ENCODE peak calls at places on chromosomes 11 and 22, in four cellular contexts. One of them, this sample, is unnamed.
A peak's percentile ranks its signal among the peaks of the same experiment; 100 is the strongest.

GRCh38 chr11:78453140-78453935 is 35.7 kb upstream of the GAB2 start:
- DNase-seq in naive thymus-derived CD4-positive, alpha-beta T cell: no peak
- DNase-seq in endothelial cell of umbilical vein: no peak
- DNase-seq in prostate gland: no peak
- DNase-seq in this sample: no peak

GRCh38 chr22:44737414-44738346 is 14.7 kb upstream of the ARHGAP8 start:
- DNase-seq in naive thymus-derived CD4-positive, alpha-beta T cell: no peak
- DNase-seq in endothelial cell of umbilical vein: no peak
- DNase-seq in prostate gland: no peak
- DNase-seq in this sample: no peak

GRCh38 chr11:116186592-116186991 is 586.2 kb downstream of the BUD13 start:
- DNase-seq in naive thymus-derived CD4-positive, alpha-beta T cell: no peak
- DNase-seq in endothelial cell of umbilical vein: no peak
- DNase-seq in prostate gland: no peak
- DNase-seq in this sample: no peak

GRCh38 chr11:117511483-117511934 is 183.9 kb downstream of the CEP164 start:
- DNase-seq in naive thymus-derived CD4-positive, alpha-beta T cell: no peak
- DNase-seq in endothelial cell of umbilical vein: no peak
- DNase-seq in prostate gland: no peak
- DNase-seq in this sample: no peak

GRCh38 chr22:45683248-45683647 is 11.6 kb downstream of the ATXN10 start:
- DNase-seq in naive thymus-derived CD4-positive, alpha-beta T cell: no peak
- DNase-seq in endothelial cell of umbilical vein: no peak
- DNase-seq in prostate gland: no peak
- DNase-seq in this sample: no peak

GRCh38 chr11:69002101-69002742 is 10.8 kb downstream of the MRGPRF start:
- DNase-seq in naive thymus-derived CD4-positive, alpha-beta T cell: no peak
- DNase-seq in endothelial cell of umbilical vein: no peak
- DNase-seq in prostate gland: no peak
- DNase-seq in this sample: no peak

GRCh38 chr22:49727881-49728563 is 99.7 kb downstream of the BRD1 start:
- DNase-seq in naive thymus-derived CD4-positive, alpha-beta T cell: no peak
- DNase-seq in endothelial cell of umbilical vein: no peak
- DNase-seq in prostate gland: no peak
- DNase-seq in this sample: no peak

GRCh38 chr22:31626427-31627150 is 35.4 kb downstream of the PISD start:
- DNase-seq in naive thymus-derived CD4-positive, alpha-beta T cell: no peak
- DNase-seq in endothelial cell of umbilical vein: no peak
- DNase-seq in prostate gland: no peak
- DNase-seq in this sample: no peak

GRCh38 chr22:37504964-37505363 is 14.3 kb downstream of the CARD10 start:
- DNase-seq in naive thymus-derived CD4-positive, alpha-beta T cell: no peak
- DNase-seq in endothelial cell of umbilical vein: no peak
- DNase-seq in prostate gland: no peak
- DNase-seq in this sample: no peak

GRCh38 chr11:1654388-1655167 is 25.0 kb downstream of the KRTAP5-5 start:
- DNase-seq in naive thymus-derived CD4-positive, alpha-beta T cell: no peak
- DNase-seq in endothelial cell of umbilical vein: peak; percentile 47
- DNase-seq in prostate gland: no peak
- DNase-seq in this sample: no peak

GRCh38 chr11:69918938-69919650 is 99.9 kb upstream of the FGF3 start:
- DNase-seq in naive thymus-derived CD4-positive, alpha-beta T cell: peak; percentile 68
- DNase-seq in endothelial cell of umbilical vein: peak; percentile 41
- DNase-seq in prostate gland: peak; percentile 58
- DNase-seq in this sample: peak; percentile 90

GRCh38 chr11:14764899-14765527 is 121.4 kb downstream of the PDE3B start:
- DNase-seq in naive thymus-derived CD4-positive, alpha-beta T cell: no peak
- DNase-seq in endothelial cell of umbilical vein: peak; percentile 27
- DNase-seq in prostate gland: no peak
- DNase-seq in this sample: no peak

GRCh38 chr11:131637469-131638175 is 267.2 kb downstream of the NTM start:
- DNase-seq in naive thymus-derived CD4-positive, alpha-beta T cell: no peak
- DNase-seq in endothelial cell of umbilical vein: no peak
- DNase-seq in prostate gland: no peak
- DNase-seq in this sample: no peak

GRCh38 chr11:57321388-57321995 is 3.3 kb downstream of the TNKS1BP1 start:
- DNase-seq in naive thymus-derived CD4-positive, alpha-beta T cell: no peak
- DNase-seq in endothelial cell of umbilical vein: no peak
- DNase-seq in prostate gland: peak; percentile 40
- DNase-seq in this sample: no peak

GRCh38 chr11:57323503-57324153 is 1.1 kb downstream of the TNKS1BP1 start:
- DNase-seq in naive thymus-derived CD4-positive, alpha-beta T cell: no peak
- DNase-seq in endothelial cell of umbilical vein: peak; percentile 8
- DNase-seq in prostate gland: no peak
- DNase-seq in this sample: no peak

GRCh38 chr11:57324154-57324885 is 432 bp downstream of the TNKS1BP1 start:
- DNase-seq in naive thymus-derived CD4-positive, alpha-beta T cell: no peak
- DNase-seq in endothelial cell of umbilical vein: peak; percentile 51
- DNase-seq in prostate gland: peak; percentile 40
- DNase-seq in this sample: peak; percentile 58

GRCh38 chr11:57321996-57322880 is 2.5 kb downstream of the TNKS1BP1 start:
- DNase-seq in naive thymus-derived CD4-positive, alpha-beta T cell: no peak
- DNase-seq in endothelial cell of umbilical vein: peak; percentile 84
- DNase-seq in prostate gland: peak; percentile 94
- DNase-seq in this sample: peak; percentile 68

GRCh38 chr11:57322881-57323467 is 1.8 kb downstream of the TNKS1BP1 start:
- DNase-seq in naive thymus-derived CD4-positive, alpha-beta T cell: no peak
- DNase-seq in endothelial cell of umbilical vein: no peak
- DNase-seq in prostate gland: no peak
- DNase-seq in this sample: no peak
- H3K4me3 ChIP-seq in naive thymus-derived CD4-positive, alpha-beta T cell: no peak overlapping the region
- H3K4me3 ChIP-seq in endothelial cell of umbilical vein: peak overlapping the region; percentile 63
- H3K4me3 ChIP-seq in prostate gland: peak overlapping the region; percentile 94
- H3K4me3 ChIP-seq in this sample: peak overlapping the region; percentile 73

DNA sequence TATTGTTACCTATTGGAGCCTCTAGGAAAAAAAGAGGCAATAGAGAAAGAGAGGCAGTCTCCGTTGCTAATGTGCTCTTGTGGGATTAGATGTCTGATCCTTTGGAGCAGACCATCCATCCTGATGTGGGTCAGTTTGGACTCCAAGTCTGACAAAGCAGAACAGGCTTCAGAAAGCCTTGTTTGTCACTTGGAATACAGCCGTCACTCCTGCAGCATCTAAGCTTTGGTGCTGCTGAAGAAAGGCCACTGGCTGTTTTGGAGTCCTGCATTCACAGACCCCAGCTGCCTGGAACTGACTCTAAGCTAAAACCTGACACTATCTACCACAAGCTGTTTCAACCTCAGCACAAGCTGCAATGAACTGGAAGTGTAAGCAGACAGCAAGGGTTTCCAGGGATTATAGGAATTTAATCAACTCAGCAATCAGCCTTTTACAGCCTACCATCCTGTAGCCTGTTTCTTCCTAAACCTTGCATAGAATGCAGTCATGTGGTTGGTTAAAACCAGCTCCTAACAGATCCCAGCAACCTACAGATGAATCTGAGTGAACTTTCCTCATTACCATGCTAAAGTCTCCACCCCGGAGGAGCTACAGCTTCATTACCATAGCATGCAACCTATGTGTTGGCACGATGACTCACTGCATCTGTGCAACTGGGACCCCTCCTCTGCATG is 3.7 kb upstream of the PLAAT4 start:
- DNase-seq in naive thymus-derived CD4-positive, alpha-beta T cell: no peak
- DNase-seq in endothelial cell of umbilical vein: no peak
- DNase-seq in prostate gland: no peak
- DNase-seq in this sample: no peak
- H3K4me3 ChIP-seq in naive thymus-derived CD4-positive, alpha-beta T cell: no peak overlapping the region
- H3K4me3 ChIP-seq in endothelial cell of umbilical vein: no peak overlapping the region
- H3K4me3 ChIP-seq in prostate gland: no peak overlapping the region
- H3K4me3 ChIP-seq in this sample: no peak overlapping the region

DNA sequence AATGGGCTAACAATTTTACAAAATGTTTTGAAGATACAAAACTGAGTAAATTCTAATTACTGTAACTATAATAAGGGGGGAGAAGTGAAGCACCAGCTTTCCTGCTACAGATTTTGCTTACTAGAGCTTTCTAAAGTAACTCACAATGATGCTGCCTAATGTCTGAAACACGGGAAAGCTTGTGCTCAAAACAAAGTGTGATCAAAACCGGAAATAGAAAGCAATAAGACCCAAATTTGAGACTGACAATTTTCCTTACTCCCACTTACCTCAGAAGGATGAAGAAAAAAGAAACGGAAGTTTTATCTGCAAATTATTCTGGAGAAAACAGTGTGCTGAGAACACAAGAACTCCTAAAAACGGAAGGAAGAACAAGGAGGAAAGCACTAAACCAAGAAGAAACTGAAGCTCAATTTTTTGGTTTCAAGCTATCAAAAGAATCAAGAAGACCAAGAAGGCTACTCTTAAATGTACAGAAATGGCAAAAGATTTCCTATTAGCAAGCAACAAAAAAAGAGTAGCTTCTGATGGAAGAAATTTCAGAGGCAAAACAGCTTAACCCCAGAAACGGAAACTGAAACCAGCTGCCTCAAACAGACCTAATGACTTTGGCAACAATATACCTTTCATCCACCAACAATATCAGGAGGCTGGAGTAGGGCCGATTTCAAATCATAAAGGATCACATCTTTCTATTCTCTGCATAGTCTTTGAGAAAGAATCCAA is 33.4 kb downstream of the AMBRA1 start:
- DNase-seq in naive thymus-derived CD4-positive, alpha-beta T cell: no peak
- DNase-seq in endothelial cell of umbilical vein: peak; percentile 65
- DNase-seq in prostate gland: peak; percentile 22
- DNase-seq in this sample: no peak
- H3K4me3 ChIP-seq in naive thymus-derived CD4-positive, alpha-beta T cell: peak overlapping the region; percentile 57
- H3K4me3 ChIP-seq in endothelial cell of umbilical vein: peak overlapping the region; percentile 61
- H3K4me3 ChIP-seq in prostate gland: peak overlapping the region; percentile 12
- H3K4me3 ChIP-seq in this sample: no peak overlapping the region

DNA sequence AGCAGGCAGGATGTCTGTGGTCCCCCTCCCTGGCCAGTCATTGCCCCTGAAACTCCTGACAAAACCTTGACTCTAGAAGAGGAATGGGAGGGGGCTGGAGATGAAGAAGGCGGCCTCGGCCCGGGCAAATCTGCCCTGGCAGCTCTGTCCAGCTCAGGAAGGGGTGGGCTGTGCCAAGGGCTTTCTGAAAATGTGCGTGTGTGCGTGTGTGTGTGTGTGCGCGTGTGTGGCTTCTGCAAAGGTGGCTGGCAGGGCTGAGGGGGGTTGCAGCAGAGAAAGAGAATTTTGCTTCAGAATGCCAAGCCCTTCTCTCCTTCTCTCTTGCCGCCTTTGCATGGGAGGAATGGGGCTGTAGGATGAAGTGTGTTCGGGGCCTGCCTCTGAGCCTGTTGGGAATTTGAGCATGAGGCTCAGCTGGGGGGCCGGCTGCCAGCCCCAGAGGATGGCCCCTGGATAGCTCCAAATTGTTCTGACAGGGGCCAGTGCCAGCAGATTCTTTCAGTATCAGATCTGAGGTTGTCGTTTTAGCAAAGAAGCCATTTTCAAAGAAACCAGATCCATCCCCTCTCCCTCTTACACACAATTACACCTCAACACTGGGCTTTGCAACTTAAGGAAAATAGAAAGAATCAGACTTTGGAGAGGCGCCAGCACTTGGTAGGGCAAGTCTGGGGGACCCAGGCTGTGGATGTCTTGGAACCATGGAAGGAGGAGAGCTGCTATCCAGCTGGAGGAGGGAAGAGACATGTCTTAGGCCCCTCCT is 3.5 kb downstream of the TIMP3 start:
- DNase-seq in naive thymus-derived CD4-positive, alpha-beta T cell: no peak
- DNase-seq in endothelial cell of umbilical vein: no peak
- DNase-seq in prostate gland: no peak
- DNase-seq in this sample: no peak
- H3K4me3 ChIP-seq in naive thymus-derived CD4-positive, alpha-beta T cell: no peak overlapping the region
- H3K4me3 ChIP-seq in endothelial cell of umbilical vein: no peak overlapping the region
- H3K4me3 ChIP-seq in prostate gland: peak overlapping the region; percentile 56
- H3K4me3 ChIP-seq in this sample: no peak overlapping the region

DNA sequence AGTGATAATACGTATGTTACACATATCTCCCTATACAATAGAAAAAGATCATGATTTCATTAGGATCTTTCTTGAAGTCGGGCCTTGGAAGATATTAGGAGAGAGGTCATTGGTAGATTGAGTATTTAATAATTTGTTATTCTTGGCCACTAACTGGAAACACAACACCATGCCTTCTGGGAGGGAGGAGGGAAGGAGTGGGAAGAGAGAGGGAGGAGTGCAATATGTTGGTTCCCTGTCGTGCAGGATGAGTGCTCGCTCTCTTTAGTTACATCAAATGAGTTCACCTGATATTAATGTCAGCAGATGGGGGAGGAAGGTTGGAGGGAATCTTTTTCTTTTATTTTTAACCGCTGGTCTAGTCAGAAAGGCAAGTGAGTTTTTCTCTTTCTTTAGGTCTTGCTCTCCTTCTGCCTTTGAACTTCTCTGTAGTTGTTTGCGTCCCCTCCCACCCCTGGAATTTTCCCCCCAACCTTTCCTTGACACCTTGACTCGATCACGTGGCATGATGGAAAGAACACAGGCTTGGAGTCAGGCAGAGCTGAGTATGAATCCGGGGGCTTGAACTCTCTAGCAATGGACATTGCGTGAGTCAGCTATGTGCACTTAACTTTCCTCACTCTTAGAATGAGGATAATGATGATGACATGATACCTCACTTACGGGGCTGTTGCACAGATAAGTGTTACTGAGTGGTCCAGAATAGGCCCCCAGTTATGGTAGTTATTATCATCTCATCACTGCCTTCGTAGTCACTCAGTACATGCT is 6.2 kb downstream of the ADAMTS15 start:
- DNase-seq in naive thymus-derived CD4-positive, alpha-beta T cell: no peak
- DNase-seq in endothelial cell of umbilical vein: no peak
- DNase-seq in prostate gland: no peak
- DNase-seq in this sample: no peak
- H3K4me3 ChIP-seq in naive thymus-derived CD4-positive, alpha-beta T cell: no peak overlapping the region
- H3K4me3 ChIP-seq in endothelial cell of umbilical vein: no peak overlapping the region
- H3K4me3 ChIP-seq in prostate gland: no peak overlapping the region
- H3K4me3 ChIP-seq in this sample: no peak overlapping the region

GRCh38 chr11:22431074-22431473 is 92.9 kb downstream of the SLC17A6 start:
- DNase-seq in naive thymus-derived CD4-positive, alpha-beta T cell: no peak
- DNase-seq in endothelial cell of umbilical vein: no peak
- DNase-seq in prostate gland: no peak
- DNase-seq in this sample: no peak

GRCh38 chr11:22433066-22433450 is 94.9 kb downstream of the SLC17A6 start:
- DNase-seq in naive thymus-derived CD4-positive, alpha-beta T cell: no peak
- DNase-seq in endothelial cell of umbilical vein: no peak
- DNase-seq in prostate gland: no peak
- DNase-seq in this sample: peak; percentile 4

GRCh38 chr11:22432331-22433065 is 94.3 kb downstream of the SLC17A6 start:
- DNase-seq in naive thymus-derived CD4-positive, alpha-beta T cell: no peak
- DNase-seq in endothelial cell of umbilical vein: peak; percentile 82
- DNase-seq in prostate gland: no peak
- DNase-seq in this sample: peak; percentile 79

GRCh38 chr11:22433517-22433916 is 95.3 kb downstream of the SLC17A6 start:
- DNase-seq in naive thymus-derived CD4-positive, alpha-beta T cell: no peak
- DNase-seq in endothelial cell of umbilical vein: no peak
- DNase-seq in prostate gland: no peak
- DNase-seq in this sample: no peak

DNA sequence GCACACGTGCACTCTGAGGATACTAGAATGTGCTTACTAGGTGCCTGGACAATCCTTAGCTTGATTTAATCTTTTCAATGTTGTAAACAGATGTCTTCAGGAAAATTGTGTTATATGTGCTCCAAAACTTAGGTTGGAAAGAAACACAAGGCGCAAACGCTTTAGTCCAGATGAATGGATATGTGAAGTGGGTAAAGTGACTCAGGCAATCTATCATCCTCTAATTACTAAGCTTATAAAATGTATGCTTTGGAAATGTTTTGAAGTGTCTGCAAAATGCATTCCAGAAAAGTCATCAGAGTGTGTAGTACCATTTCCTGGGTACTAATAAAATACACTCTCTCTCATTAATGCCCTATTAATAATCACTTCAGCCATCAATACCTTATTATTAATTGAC is 92.1 kb downstream of the SLC17A6 start:
- DNase-seq in naive thymus-derived CD4-positive, alpha-beta T cell: no peak
- DNase-seq in endothelial cell of umbilical vein: no peak
- DNase-seq in prostate gland: no peak
- DNase-seq in this sample: no peak
- H3K4me3 ChIP-seq in naive thymus-derived CD4-positive, alpha-beta T cell: no peak overlapping the region
- H3K4me3 ChIP-seq in endothelial cell of umbilical vein: no peak overlapping the region
- H3K4me3 ChIP-seq in prostate gland: no peak overlapping the region
- H3K4me3 ChIP-seq in this sample: no peak overlapping the region

This sample was measured in BE2C.